ENCODE peak calls at places on chromosome 3, in ten cellular contexts. S, O, U, P, F, K, J, D, B and Q are unnamed samples.
A peak's percentile ranks its signal among the peaks of the same experiment; 100 is the strongest.

GRCh38 chr3:106120334-106120733 is 251.5 kb upstream of the CBLB start:
- DNase-seq in J (no peak), O (no peak), B (no peak), K (no peak), F (no peak), U (no peak), P (no peak), D (no peak), S (no peak), Q (no peak)

GRCh38 chr3:76400141-76400540 is 614.8 kb upstream of the ZNF717 start:
- DNase-seq in B (no peak), P (no peak), O (no peak), K (no peak), D (no peak), F (no peak), S (no peak), U (no peak), J (no peak), Q (no peak)

GRCh38 chr3:18556503-18556902 is 131.4 kb upstream of the SATB1 start:
- DNase-seq in S (no peak), D (peak; percentile 10), J (no peak), U (peak; percentile 14), P (no peak), B (no peak), O (peak; percentile 18), F (no peak), K (no peak), Q (peak; percentile 71)

GRCh38 chr3:12415014-12415653 is 69.1 kb upstream of the TSEN2 start:
- DNase-seq in F (no peak), B (no peak), K (no peak), P (no peak), S (no peak), U (no peak), D (no peak), O (no peak), J (no peak), Q (no peak)

GRCh38 chr3:119800844-119801243 is 18.9 kb downstream of the NR1I2 start:
- DNase-seq in J (no peak), P (no peak), B (no peak), U (no peak), S (no peak), D (no peak), F (no peak), O (no peak), K (no peak), Q (no peak)

GRCh38 chr3:171328419-171329082 is 131.7 kb downstream of the TNIK start:
- DNase-seq in J (no peak), F (no peak), K (peak; percentile 22), U (peak; percentile 38), B (no peak), O (peak; percentile 44), P (peak; percentile 47), S (no peak), D (no peak), Q (peak; percentile 21)

GRCh38 chr3:138724433-138724832 is 110.3 kb downstream of the PIK3CB start:
- DNase-seq in D (no peak), U (no peak), K (no peak), O (no peak), F (no peak), J (peak; percentile 3), P (no peak), B (no peak), S (no peak), Q (no peak)

GRCh38 chr3:197203714-197204146 is 94.7 kb downstream of the DLG1 start:
- DNase-seq in D (no peak), F (no peak), P (no peak), U (no peak), S (no peak), O (no peak), B (no peak), K (no peak), J (peak; percentile 52), Q (no peak)